ENCODE peak calls at places on chromosome 7, in four cellular contexts. R is CD8-positive, alpha-beta T cell; J is GM12865; T is A673. U is an unnamed sample.

GRCh38 chr7:102117743-102118142 is 168.9 kb upstream of the SH2B2 start:
- DNase-seq in R (no peak), J (no peak), T (no peak), U (no peak)

GRCh38 chr7:99006739-99007424 is 128.6 kb downstream of the TRRAP start:
- DNase-seq in R (no peak), J (no peak), T (no peak), U (no peak)

GRCh38 chr7:55552320-55553086 is 19.8 kb downstream of the VOPP1 start:
- DNase-seq in R (no peak), J (no peak), T (peak), U (no peak)

GRCh38 chr7:22564511-22565045 is 64.6 kb upstream of the STEAP1B start:
- DNase-seq in R (no peak), J (no peak), T (no peak), U (no peak)

GRCh38 chr7:122303971-122304603 is 463 bp downstream of the FEZF1 start:
- DNase-seq in R (no peak), J (no peak), T (no peak), U (no peak)

GRCh38 chr7:134926396-134926795 is 59.9 kb upstream of the AGBL3 start:
- DNase-seq in R (no peak), J (no peak), T (no peak), U (no peak)

GRCh38 chr7:51706851-51707250 is 390.2 kb upstream of the COBL start:
- DNase-seq in R (no peak), J (no peak), T (no peak), U (no peak)

GRCh38 chr7:135467207-135467711 is 42.6 kb downstream of the CNOT4 start:
- DNase-seq in R (no peak), J (no peak), T (no peak), U (no peak)

GRCh38 chr7:69934475-69934903 is 336.2 kb downstream of the AUTS2 start:
- DNase-seq in R (no peak), J (no peak), T (peak), U (no peak)

DNA sequence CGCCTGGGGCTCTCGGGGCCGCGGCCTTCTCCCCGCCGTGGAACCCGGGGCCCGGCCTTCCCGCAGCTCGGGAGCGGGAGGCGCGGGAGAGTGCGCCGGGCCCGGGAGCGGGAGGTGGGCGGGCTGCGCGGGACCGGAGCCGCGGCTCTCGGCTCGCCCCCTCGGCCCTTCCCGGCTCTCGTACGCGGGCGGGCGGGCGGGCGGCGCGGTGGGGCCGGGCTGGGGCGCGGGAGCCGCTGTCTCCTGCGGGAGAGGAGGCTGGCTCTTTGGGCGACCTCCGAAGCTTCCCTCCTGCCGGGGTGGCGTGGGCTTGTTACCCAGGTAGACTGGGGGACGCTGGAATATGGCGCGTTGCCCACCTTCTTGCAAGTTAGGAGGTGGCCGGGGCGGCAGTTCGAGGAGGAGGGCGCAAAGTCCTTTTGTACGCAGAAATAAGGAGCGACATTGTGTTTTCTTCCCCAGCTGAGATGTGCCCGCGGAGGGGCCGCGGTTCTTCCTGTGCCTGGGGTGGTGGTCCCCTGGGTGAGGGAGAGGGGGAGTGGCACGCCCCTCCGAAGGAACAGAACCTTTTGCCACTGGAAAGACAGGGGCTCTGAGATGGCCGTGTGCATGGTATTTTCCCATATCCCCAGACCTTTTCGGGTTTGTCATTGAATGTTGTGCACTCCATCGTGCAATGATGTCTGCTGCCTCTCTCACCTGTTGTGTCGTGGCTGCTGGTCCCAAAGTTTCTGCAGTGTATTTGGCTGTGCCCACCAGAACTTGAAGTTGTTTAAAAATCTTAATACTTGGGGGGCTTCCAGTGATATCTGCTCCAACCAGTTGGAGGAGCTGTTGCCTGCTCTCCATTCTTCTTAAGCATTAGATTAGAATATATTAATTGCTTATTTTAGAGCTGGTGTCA is 844 bp downstream of the NRF1 start:
- DNase-seq in R (peak), J (peak), T (peak), U (no peak)
- TF ChIP-seq CTCF in R (peak), J (peak), T (peak), U (peak)

DNA sequence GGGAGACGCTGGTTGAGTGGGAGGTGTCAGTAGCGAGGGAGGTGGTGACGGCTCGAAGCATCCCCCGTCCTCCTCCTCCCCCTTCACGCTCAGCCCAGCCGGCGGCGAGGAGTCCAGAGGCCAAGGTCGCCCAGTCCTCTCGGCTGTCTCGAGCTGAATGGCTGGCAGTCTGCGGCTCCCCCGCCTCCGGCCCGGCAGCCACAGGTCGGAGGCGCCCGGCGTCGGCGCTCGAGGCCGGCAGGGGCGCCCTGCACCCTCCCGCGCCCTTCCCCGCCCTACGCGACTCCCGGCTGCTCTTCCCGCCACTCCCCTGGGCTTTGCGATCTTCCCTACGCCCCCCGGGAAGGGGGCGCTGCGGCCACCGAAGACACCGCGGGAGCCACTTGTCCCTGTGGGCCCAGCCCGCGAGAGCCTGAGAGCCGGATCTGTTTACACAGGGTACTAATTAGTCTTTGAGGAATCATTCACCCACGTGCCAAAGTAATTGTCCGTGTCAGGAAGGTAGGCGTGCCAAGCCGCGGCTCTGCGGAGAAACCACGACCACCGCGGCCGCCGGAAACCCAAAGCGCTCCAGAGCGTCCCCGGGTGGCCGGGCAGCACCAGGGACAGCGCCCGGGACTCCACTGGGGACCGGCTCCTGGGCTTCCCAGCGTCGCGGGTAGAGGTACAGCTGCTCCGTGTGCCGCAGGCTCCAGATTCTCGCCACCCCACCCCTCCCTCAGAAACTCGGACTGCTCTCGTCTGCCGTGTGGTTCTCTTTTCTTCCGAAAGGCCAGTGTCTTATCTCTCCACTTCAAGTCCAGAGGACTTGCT is at the start of gene NXPH1:
- DNase-seq in R (no peak), J (peak), T (peak), U (no peak)
- H3K4me3 ChIP-seq in R (no peak), J (no peak), T (no peak), U (no peak)

GRCh38 chr7:105403128-105403527 is 14.4 kb upstream of the SRPK2 start:
- DNase-seq in R (no peak), J (no peak), T (no peak), U (no peak)

GRCh38 chr7:105402221-105403095 is 13.7 kb upstream of the SRPK2 start:
- DNase-seq in R (no peak), J (no peak), T (no peak), U (no peak)

GRCh38 chr7:105396566-105396965 is 7.8 kb upstream of the SRPK2 start:
- DNase-seq in R (no peak), J (no peak), T (no peak), U (no peak)

DNA sequence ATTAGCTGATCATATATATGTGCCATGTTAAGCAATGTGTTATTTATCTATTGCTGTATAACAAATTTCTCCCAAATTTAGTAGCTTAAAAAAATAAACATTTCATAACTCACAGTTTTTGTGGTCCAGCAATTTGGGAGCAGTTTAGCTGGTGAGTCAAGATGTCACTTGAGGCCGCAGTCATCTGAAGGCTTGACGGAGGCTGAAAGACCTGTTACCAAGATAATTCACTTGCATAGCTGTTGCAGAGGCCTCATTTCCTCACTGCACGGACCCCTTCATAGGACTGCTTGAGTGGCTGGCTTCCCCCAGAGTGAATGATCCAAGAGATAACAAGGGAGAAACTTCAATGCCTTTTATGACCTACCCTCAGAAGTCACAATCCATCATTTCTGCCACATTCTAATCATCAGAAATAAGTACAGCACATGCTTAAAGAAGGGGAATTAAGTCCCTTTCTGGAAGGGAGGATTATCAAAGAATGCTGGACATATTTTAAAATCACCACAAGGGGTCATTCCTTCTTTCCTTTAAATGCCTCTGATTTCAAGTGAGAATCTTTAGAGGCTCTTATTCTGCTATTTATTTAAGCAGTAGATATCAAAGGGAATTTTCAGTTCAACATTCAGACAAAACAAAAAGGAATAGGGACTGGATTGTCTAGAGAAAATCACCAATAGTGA is 10.5 kb upstream of the SRPK2 start:
- DNase-seq in R (no peak), J (peak), T (peak), U (no peak)
- TF ChIP-seq CTCF in R (no peak), J (no peak), T (peak), U (no peak)

GRCh38 chr7:75038508-75038907 is 35.1 kb downstream of the RCC1L start:
- DNase-seq in R (no peak), J (no peak), T (no peak), U (no peak)

GRCh38 chr7:75033826-75034225 is 39.8 kb downstream of the RCC1L start:
- DNase-seq in R (no peak), J (no peak), T (no peak), U (no peak)

GRCh38 chr7:75028299-75028698 is 45.3 kb downstream of the RCC1L start:
- DNase-seq in R (no peak), J (no peak), T (no peak), U (no peak)

DNA sequence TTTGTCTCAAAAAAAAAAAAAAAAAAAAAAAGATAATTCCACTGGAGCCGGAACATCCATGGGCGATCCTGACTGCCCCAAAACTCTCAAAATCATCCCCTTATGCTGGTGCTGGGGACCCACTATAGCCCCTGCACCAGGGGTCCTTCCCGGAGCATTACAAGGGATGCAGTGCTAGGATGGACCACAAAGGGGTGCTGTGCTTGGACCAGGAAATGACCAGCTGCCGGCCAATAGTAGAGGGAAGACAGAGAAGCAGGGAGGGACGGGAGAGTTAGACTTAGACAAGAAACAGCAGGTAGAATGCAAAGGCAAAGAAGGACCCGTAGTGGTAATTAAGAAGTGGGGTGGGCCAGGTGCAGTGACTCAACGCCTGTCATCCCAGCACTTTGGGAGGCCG is 40.5 kb downstream of the RCC1L start:
- DNase-seq in R (no peak), J (no peak), T (no peak), U (no peak)
- H3K4me3 ChIP-seq in R (no peak), J (no peak), T (no peak), U (no peak)

GRCh38 chr7:151150388-151150787 is 17.1 kb downstream of the GBX1 start:
- DNase-seq in R (no peak), J (no peak), T (no peak), U (no peak)

GRCh38 chr7:151148319-151149259 is 18.9 kb downstream of the GBX1 start:
- DNase-seq in R (no peak), J (no peak), T (no peak), U (no peak)

GRCh38 chr7:151157645-151158329 is 9.7 kb downstream of the GBX1 start:
- DNase-seq in R (no peak), J (no peak), T (no peak), U (no peak)

GRCh38 chr7:151152935-151153513 is 14.5 kb downstream of the GBX1 start:
- DNase-seq in R (no peak), J (no peak), T (no peak), U (no peak)
- TF ChIP-seq CTCF in R (no peak), J (no peak), T (no peak), U (peak)

GRCh38 chr7:12687213-12688171 is at the start of gene ARL4A:
- DNase-seq in R (peak), J (peak), T (peak), U (peak)
- H3K4me3 ChIP-seq in R (peak), J (peak), T (peak), U (peak)

GRCh38 chr7:72334066-72334465 is 78.1 kb downstream of the CALN1 start:
- DNase-seq in R (no peak), J (peak), T (no peak), U (no peak)
- TF ChIP-seq CTCF in R (no peak), J (peak), T (peak), U (peak)

U was measured in GM12864.